ENCODE peak calls at places on chromosomes 1 and 21, in five cellular contexts. One of them, this sample, is unnamed.

GRCh38 chr1:181134543-181135461 is 46.3 kb downstream of the IER5 start:
- DNase-seq in heart right ventricle: peak; percentile 26
- DNase-seq in heart left ventricle: no peak
- DNase-seq in stomach: peak; percentile 67
- DNase-seq in spleen: peak; percentile 85
- DNase-seq in this sample: peak; percentile 44

GRCh38 chr1:182259963-182260362 is 131.6 kb downstream of the GLUL start:
- DNase-seq in heart right ventricle: no peak
- DNase-seq in heart left ventricle: no peak
- DNase-seq in stomach: no peak
- DNase-seq in spleen: no peak
- DNase-seq in this sample: no peak

GRCh38 chr1:6003568-6004411 is 11.6 kb upstream of the NPHP4 start:
- DNase-seq in heart right ventricle: no peak
- DNase-seq in heart left ventricle: no peak
- DNase-seq in stomach: no peak
- DNase-seq in spleen: peak; percentile 35
- DNase-seq in this sample: no peak

GRCh38 chr1:153921803-153922075 is 1.0 kb downstream of the GATAD2B start:
- DNase-seq in heart right ventricle: no peak
- DNase-seq in heart left ventricle: no peak
- DNase-seq in stomach: no peak
- DNase-seq in spleen: no peak
- DNase-seq in this sample: peak; percentile 33

GRCh38 chr1:225607355-225607754 is 45.6 kb downstream of the ENAH start:
- DNase-seq in heart right ventricle: no peak
- DNase-seq in heart left ventricle: no peak
- DNase-seq in stomach: no peak
- DNase-seq in spleen: no peak
- DNase-seq in this sample: no peak

GRCh38 chr1:150564051-150564991 is 15.1 kb downstream of the MCL1 start:
- DNase-seq in heart right ventricle: no peak
- DNase-seq in heart left ventricle: no peak
- DNase-seq in stomach: no peak
- DNase-seq in spleen: peak; percentile 72
- DNase-seq in this sample: no peak

GRCh38 chr21:33360871-33361602 is 36.3 kb downstream of the IFNAR1 start:
- DNase-seq in heart right ventricle: peak; percentile 82
- DNase-seq in heart left ventricle: peak; percentile 79
- DNase-seq in stomach: peak; percentile 82
- DNase-seq in spleen: peak; percentile 93
- DNase-seq in this sample: peak; percentile 90

GRCh38 chr1:196143602-196144342 is 464.5 kb downstream of the KCNT2 start:
- DNase-seq in heart right ventricle: no peak
- DNase-seq in heart left ventricle: no peak
- DNase-seq in stomach: no peak
- DNase-seq in spleen: no peak
- DNase-seq in this sample: no peak

GRCh38 chr1:3069491-3070303 is 694 bp downstream of the PRDM16 start:
- DNase-seq in heart right ventricle: peak; percentile 68
- DNase-seq in heart left ventricle: peak; percentile 63
- DNase-seq in stomach: no peak
- DNase-seq in spleen: peak; percentile 67
- DNase-seq in this sample: peak; percentile 69

GRCh38 chr1:30088594-30089556 is 634.5 kb downstream of the MATN1 start:
- DNase-seq in heart right ventricle: peak; percentile 38
- DNase-seq in heart left ventricle: peak; percentile 30
- DNase-seq in stomach: no peak
- DNase-seq in spleen: no peak
- DNase-seq in this sample: peak; percentile 28

GRCh38 chr1:3712573-3713535 is 39.4 kb upstream of the CCDC27 start:
- DNase-seq in heart right ventricle: peak; percentile 60
- DNase-seq in heart left ventricle: peak; percentile 27
- DNase-seq in stomach: no peak
- DNase-seq in spleen: no peak
- DNase-seq in this sample: peak; percentile 43

GRCh38 chr21:15210235-15210678 is 145.5 kb upstream of the NRIP1 start:
- DNase-seq in heart right ventricle: no peak
- DNase-seq in heart left ventricle: peak; percentile 14
- DNase-seq in stomach: peak; percentile 57
- DNase-seq in spleen: peak; percentile 73
- DNase-seq in this sample: no peak

GRCh38 chr21:38773108-38774061 is 32.3 kb upstream of the ETS2 start:
- DNase-seq in heart right ventricle: no peak
- DNase-seq in heart left ventricle: no peak
- DNase-seq in stomach: no peak
- DNase-seq in spleen: no peak
- DNase-seq in this sample: no peak

GRCh38 chr1:247548092-247548491 is 842 bp upstream of the GCSAML start:
- DNase-seq in heart right ventricle: no peak
- DNase-seq in heart left ventricle: no peak
- DNase-seq in stomach: no peak
- DNase-seq in spleen: no peak
- DNase-seq in this sample: no peak

GRCh38 chr1:237851209-237851845 is 39.4 kb downstream of the ZP4 start:
- DNase-seq in heart right ventricle: no peak
- DNase-seq in heart left ventricle: no peak
- DNase-seq in stomach: peak; percentile 38
- DNase-seq in spleen: no peak
- DNase-seq in this sample: peak; percentile 85

GRCh38 chr1:2591233-2591580 is 4.6 kb downstream of the PRXL2B start:
- DNase-seq in heart right ventricle: no peak
- DNase-seq in heart left ventricle: no peak
- DNase-seq in stomach: no peak
- DNase-seq in spleen: no peak
- DNase-seq in this sample: no peak

GRCh38 chr1:244226440-244226839 is 175.4 kb downstream of the ZBTB18 start:
- DNase-seq in heart right ventricle: no peak
- DNase-seq in heart left ventricle: no peak
- DNase-seq in stomach: no peak
- DNase-seq in spleen: no peak
- DNase-seq in this sample: no peak

GRCh38 chr1:45739137-45739536 is 11.3 kb downstream of the IPP start:
- DNase-seq in heart right ventricle: no peak
- DNase-seq in heart left ventricle: no peak
- DNase-seq in stomach: no peak
- DNase-seq in spleen: no peak
- DNase-seq in this sample: no peak

GRCh38 chr1:152182942-152183341 is 23.9 kb upstream of the RPTN start:
- DNase-seq in heart right ventricle: no peak
- DNase-seq in heart left ventricle: no peak
- DNase-seq in stomach: no peak
- DNase-seq in spleen: no peak
- DNase-seq in this sample: no peak

GRCh38 chr1:211715976-211716375 is 40.6 kb upstream of the NEK2 start:
- DNase-seq in heart right ventricle: no peak
- DNase-seq in heart left ventricle: no peak
- DNase-seq in stomach: no peak
- DNase-seq in spleen: no peak
- DNase-seq in this sample: no peak

GRCh38 chr1:116777831-116778830 is 23.9 kb downstream of the CD2 start:
- DNase-seq in heart right ventricle: no peak
- DNase-seq in heart left ventricle: no peak
- DNase-seq in stomach: no peak
- DNase-seq in spleen: no peak
- DNase-seq in this sample: no peak

DNA sequence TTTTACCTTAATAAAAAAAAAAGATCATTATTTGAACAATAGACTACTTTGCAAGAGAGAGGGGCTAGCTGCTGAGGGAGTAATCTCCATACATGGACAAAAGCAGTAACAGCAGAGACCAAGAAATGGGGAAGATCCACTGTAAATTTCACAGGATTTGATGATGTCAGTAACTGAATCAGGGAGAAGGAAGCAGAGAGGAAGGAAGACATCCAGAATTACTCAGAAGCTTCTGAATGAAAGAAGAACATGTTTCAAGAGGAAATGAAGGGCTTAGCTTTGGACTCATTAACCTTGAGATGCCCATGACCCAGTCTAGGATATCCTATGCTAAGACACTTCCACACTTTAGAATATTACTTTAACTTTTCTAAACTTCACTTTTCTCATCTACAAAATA is 60.4 kb downstream of the SLC44A5 start:
- DNase-seq in heart right ventricle: no peak
- DNase-seq in heart left ventricle: no peak
- DNase-seq in stomach: no peak
- DNase-seq in spleen: no peak
- DNase-seq in this sample: no peak
- H3K27ac ChIP-seq in heart right ventricle: no peak overlapping the region
- H3K27ac ChIP-seq in heart left ventricle: no peak overlapping the region
- H3K27ac ChIP-seq in stomach: no peak overlapping the region
- H3K27ac ChIP-seq in spleen: no peak overlapping the region
- H3K27ac ChIP-seq in this sample: no peak overlapping the region

DNA sequence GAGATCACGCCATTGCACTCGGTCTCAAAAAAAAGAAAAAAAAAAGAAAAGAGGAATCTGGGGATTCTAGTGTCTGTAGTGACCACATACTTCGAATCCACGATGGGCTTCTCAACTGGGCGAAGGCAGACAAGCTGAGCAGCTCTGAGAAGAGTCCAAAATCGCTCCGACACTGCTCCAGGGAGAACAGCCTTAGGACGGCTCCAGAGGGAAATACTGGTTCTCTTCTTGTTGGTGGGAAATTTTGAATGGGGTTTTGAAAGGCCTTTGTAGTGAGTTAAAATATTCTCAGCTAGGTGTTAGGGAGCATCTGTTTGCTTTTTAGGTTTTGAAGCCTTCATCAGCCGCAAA is 18.3 kb upstream of the HJV start:
- DNase-seq in heart right ventricle: no peak
- DNase-seq in heart left ventricle: no peak
- DNase-seq in stomach: no peak
- DNase-seq in spleen: no peak
- DNase-seq in this sample: no peak
- H3K4me3 ChIP-seq in heart right ventricle: no peak overlapping the region
- H3K4me3 ChIP-seq in heart left ventricle: peak overlapping the region; percentile 61
- H3K4me3 ChIP-seq in stomach: peak overlapping the region; percentile 56
- H3K4me3 ChIP-seq in spleen: no peak overlapping the region
- H3K4me3 ChIP-seq in this sample: peak overlapping the region; percentile 56

DNA sequence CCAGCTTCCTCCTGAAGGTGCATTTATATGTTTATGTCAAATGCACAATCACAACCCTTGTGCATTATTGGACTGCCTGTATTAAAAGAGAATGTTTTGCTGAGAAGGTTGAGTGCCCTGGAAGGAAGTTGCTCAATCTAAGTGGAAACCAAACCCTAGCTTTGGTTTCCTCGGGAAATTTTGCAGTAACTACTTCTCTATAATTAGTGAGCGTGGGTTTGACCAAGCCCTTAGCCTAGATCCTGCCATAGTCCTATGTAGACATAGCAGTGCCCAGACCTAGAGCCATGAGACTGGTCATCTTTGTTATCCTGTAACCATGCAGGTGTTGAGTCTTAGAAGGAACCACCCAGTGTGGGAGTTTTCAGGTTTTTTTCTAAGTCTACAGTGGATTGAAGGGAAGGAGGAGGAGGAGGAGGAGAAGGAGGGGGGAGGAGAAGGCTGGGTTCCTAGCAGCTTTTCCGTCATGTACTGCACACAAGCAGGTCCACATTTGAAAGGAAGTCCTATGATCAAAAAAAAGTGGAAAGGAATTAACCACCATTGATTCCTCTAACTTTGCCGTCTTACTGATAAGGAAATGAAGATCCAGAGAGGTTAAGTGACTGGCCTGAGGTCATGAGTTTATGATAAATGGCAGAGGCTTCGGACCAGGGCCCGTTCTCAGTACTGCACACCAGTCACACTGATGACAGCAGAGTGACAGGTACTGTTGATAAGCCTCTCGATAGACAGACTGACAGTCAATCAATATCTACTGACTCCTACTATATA is 72.2 kb upstream of the LYST start:
- DNase-seq in heart right ventricle: no peak
- DNase-seq in heart left ventricle: no peak
- DNase-seq in stomach: no peak
- DNase-seq in spleen: no peak
- DNase-seq in this sample: no peak
- H3K4me1 ChIP-seq in heart right ventricle: no peaks in the 10 kb centered on the region
- H3K4me1 ChIP-seq in heart left ventricle: no peaks in the 10 kb centered on the region
- H3K4me1 ChIP-seq in stomach: peaks cover 9% of the 10 kb centered on the region
- H3K4me1 ChIP-seq in spleen: peaks cover 99% of the 10 kb centered on the region
- H3K4me1 ChIP-seq in this sample: peaks cover 13% of the 10 kb centered on the region

DNA sequence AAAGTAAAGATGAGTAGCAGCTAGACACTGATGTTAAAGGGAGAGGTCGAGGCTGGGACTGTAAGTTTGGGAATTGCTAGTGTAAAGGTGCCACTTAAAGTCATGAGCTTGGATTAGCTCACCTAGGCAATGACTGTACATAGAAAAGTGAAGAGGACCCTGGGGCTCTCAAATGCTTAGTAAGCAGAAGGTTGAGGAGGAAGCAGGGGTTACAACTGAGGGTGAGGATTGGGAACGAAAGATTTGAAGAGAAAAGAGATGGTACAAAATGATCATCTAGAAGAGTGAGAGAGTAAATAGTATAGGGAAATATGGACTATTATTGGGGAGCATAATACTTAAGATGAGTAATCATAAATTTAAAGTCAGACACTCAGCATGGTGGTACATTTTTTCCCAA is 63.1 kb upstream of the TNFSF4 start:
- DNase-seq in heart right ventricle: no peak
- DNase-seq in heart left ventricle: no peak
- DNase-seq in stomach: no peak
- DNase-seq in spleen: no peak
- DNase-seq in this sample: no peak
- H3K27ac ChIP-seq in heart right ventricle: no peak overlapping the region
- H3K27ac ChIP-seq in heart left ventricle: no peak overlapping the region
- H3K27ac ChIP-seq in stomach: no peak overlapping the region
- H3K27ac ChIP-seq in spleen: no peak overlapping the region
- H3K27ac ChIP-seq in this sample: no peak overlapping the region

GRCh38 chr1:232624892-232625291 is 5.0 kb downstream of the SIPA1L2 start:
- DNase-seq in heart right ventricle: no peak
- DNase-seq in heart left ventricle: no peak
- DNase-seq in stomach: no peak
- DNase-seq in spleen: no peak
- DNase-seq in this sample: no peak
- H3K4me3 ChIP-seq in heart right ventricle: no peak overlapping the region
- H3K4me3 ChIP-seq in heart left ventricle: no peak overlapping the region
- H3K4me3 ChIP-seq in stomach: no peak overlapping the region
- H3K4me3 ChIP-seq in spleen: no peak overlapping the region
- H3K4me3 ChIP-seq in this sample: no peak overlapping the region

DNA sequence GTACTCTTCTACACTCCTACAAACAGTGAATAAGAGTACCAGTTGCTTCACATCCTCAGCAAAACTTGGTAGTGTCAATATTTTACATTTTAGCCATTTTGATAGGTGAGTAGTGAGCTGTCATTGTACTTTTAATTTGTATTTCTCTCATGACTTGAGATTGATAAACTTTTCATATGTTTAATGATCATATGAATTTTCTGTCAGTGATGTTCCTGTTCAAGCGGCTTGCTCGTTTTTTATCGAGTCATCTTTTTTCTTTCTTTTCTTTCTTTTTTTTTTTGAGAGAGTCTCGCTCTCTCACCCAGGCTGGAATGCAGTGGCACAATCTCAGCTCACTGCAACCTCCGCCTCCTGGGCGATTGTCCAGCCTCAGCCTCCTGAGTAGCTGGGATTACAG is 17.0 kb upstream of the WDTC1 start:
- DNase-seq in heart right ventricle: no peak
- DNase-seq in heart left ventricle: no peak
- DNase-seq in stomach: no peak
- DNase-seq in spleen: no peak
- DNase-seq in this sample: no peak
- H3K4me1 ChIP-seq in heart right ventricle: no peaks in the 10 kb centered on the region
- H3K4me1 ChIP-seq in heart left ventricle: no peaks in the 10 kb centered on the region
- H3K4me1 ChIP-seq in stomach: no peaks in the 10 kb centered on the region
- H3K4me1 ChIP-seq in spleen: no peaks in the 10 kb centered on the region
- H3K4me1 ChIP-seq in this sample: no peaks in the 10 kb centered on the region

This sample was measured in testis.